ENCODE peak calls at places on chromosomes 1 and 21, in four cellular contexts. R, A, Z and T are unnamed samples.
A peak's percentile ranks its signal among the peaks of the same experiment; 100 is the strongest.

GRCh38 chr1:215156232-215156631 is 73.7 kb downstream of the KCNK2 start:
- DNase-seq in R (peak; percentile 11), A (peak; percentile 1), Z (no peak), T (no peak)

GRCh38 chr21:39663066-39663465 is 50.3 kb downstream of the B3GALT5 start:
- DNase-seq in R (no peak), A (no peak), Z (no peak), T (no peak)

GRCh38 chr1:225747566-225747965 is 30.1 kb upstream of the SRP9 start:
- DNase-seq in R (peak; percentile 25), A (no peak), Z (no peak), T (no peak)

GRCh38 chr1:54516249-54516920 is 31.6 kb upstream of the ACOT11 start:
- DNase-seq in R (no peak), A (no peak), Z (no peak), T (no peak)

GRCh38 chr21:20783611-20784010 is 214.6 kb upstream of the NCAM2 start:
- DNase-seq in R (no peak), A (no peak), Z (no peak), T (no peak)

GRCh38 chr1:32967863-32968571 is 3.4 kb upstream of the RNF19B start:
- DNase-seq in R (no peak), A (no peak), Z (no peak), T (no peak)

GRCh38 chr1:22262583-22262982 is 119.7 kb upstream of the WNT4 start:
- DNase-seq in R (peak; percentile 50), A (no peak), Z (peak; percentile 9), T (no peak)

GRCh38 chr1:245074232-245074747 is 80.5 kb upstream of the KIF26B start:
- DNase-seq in R (peak; percentile 30), A (no peak), Z (no peak), T (no peak)

GRCh38 chr1:110582378-110582777 is 23.8 kb downstream of the KCNA2 start:
- DNase-seq in R (no peak), A (no peak), Z (no peak), T (no peak)

GRCh38 chr1:118928739-118929554 is 59.2 kb downstream of the TBX15 start:
- DNase-seq in R (peak; percentile 53), A (peak; percentile 72), Z (peak; percentile 29), T (no peak)

GRCh38 chr1:47572731-47573505 is 135.1 kb downstream of the FOXD2 start:
- DNase-seq in R (no peak), A (peak; percentile 53), Z (no peak), T (no peak)

GRCh38 chr1:223393275-223394214 is at the start of gene CCDC185:
- DNase-seq in R (no peak), A (no peak), Z (no peak), T (no peak)

GRCh38 chr1:73803380-73803779 is 394.6 kb downstream of the LRRIQ3 start:
- DNase-seq in R (peak; percentile 12), A (no peak), Z (no peak), T (no peak)

GRCh38 chr1:21655259-21655658 is 13.9 kb downstream of the RAP1GAP start:
- DNase-seq in R (no peak), A (no peak), Z (no peak), T (no peak)

GRCh38 chr1:200535605-200536004 is 84.9 kb downstream of the KIF14 start:
- DNase-seq in R (no peak), A (no peak), Z (peak; percentile 46), T (no peak)

GRCh38 chr1:41918450-41919043 is at the start of gene HIVEP3:
- DNase-seq in R (no peak), A (peak; percentile 37), Z (peak; percentile 51), T (no peak)

GRCh38 chr1:29639741-29640427 is 403.6 kb downstream of the PTPRU start:
- DNase-seq in R (no peak), A (no peak), Z (peak; percentile 7), T (no peak)

GRCh38 chr1:107153033-107153432 is 12.2 kb downstream of the NTNG1 start:
- DNase-seq in R (no peak), A (no peak), Z (peak; percentile 63), T (peak; percentile 9)

GRCh38 chr1:115186871-115187270 is 97.6 kb upstream of the TSPAN2 start:
- DNase-seq in R (no peak), A (no peak), Z (no peak), T (no peak)

GRCh38 chr1:25616932-25617625 is 488 bp downstream of the MAN1C1 start:
- DNase-seq in R (peak; percentile 35), A (peak; percentile 39), Z (peak; percentile 33), T (peak; percentile 26)

GRCh38 chr1:111720274-111720976 is 18.8 kb downstream of the INKA2 start:
- DNase-seq in R (no peak), A (no peak), Z (no peak), T (no peak)

GRCh38 chr1:180382326-180383115 is 119.9 kb downstream of the ACBD6 start:
- DNase-seq in R (no peak), A (no peak), Z (no peak), T (no peak)

GRCh38 chr1:114181356-114181755 is 27.7 kb upstream of the SYT6 start:
- DNase-seq in R (no peak), A (no peak), Z (no peak), T (no peak)

GRCh38 chr1:240036526-240036925 is 55.2 kb upstream of the FMN2 start:
- DNase-seq in R (no peak), A (no peak), Z (no peak), T (no peak)

GRCh38 chr1:111140680-111140967 is 601 bp downstream of the CEPT1 start:
- DNase-seq in R (peak; percentile 73), A (peak; percentile 67), Z (peak; percentile 10), T (no peak)

GRCh38 chr1:110677016-110677415 is 2.3 kb upstream of the KCNA3 start:
- DNase-seq in R (no peak), A (no peak), Z (no peak), T (no peak)

GRCh38 chr1:26744075-26744958 is 43.4 kb upstream of the PIGV start:
- DNase-seq in R (peak; percentile 28), A (peak; percentile 41), Z (peak; percentile 99), T (peak; percentile 74)

GRCh38 chr1:21069549-21069948 is 107.1 kb downstream of the EIF4G3 start:
- DNase-seq in R (peak; percentile 18), A (no peak), Z (no peak), T (no peak)

GRCh38 chr1:46171872-46172271 is 3.0 kb upstream of the TSPAN1 start:
- DNase-seq in R (no peak), A (no peak), Z (no peak), T (no peak)

GRCh38 chr1:206931709-206932108 is 10.0 kb upstream of the FCMR start:
- DNase-seq in R (no peak), A (no peak), Z (no peak), T (no peak)

GRCh38 chr1:151342021-151342420 is 5.0 kb downstream of the RFX5 start:
- DNase-seq in R (no peak), A (no peak), Z (no peak), T (no peak)
- H3K27me3 ChIP-seq in R (no peaks in the 10 kb centered on the region), A (no peaks in the 10 kb centered on the region), Z (no peaks in the 10 kb centered on the region), T (no peaks in the 10 kb centered on the region)

DNA sequence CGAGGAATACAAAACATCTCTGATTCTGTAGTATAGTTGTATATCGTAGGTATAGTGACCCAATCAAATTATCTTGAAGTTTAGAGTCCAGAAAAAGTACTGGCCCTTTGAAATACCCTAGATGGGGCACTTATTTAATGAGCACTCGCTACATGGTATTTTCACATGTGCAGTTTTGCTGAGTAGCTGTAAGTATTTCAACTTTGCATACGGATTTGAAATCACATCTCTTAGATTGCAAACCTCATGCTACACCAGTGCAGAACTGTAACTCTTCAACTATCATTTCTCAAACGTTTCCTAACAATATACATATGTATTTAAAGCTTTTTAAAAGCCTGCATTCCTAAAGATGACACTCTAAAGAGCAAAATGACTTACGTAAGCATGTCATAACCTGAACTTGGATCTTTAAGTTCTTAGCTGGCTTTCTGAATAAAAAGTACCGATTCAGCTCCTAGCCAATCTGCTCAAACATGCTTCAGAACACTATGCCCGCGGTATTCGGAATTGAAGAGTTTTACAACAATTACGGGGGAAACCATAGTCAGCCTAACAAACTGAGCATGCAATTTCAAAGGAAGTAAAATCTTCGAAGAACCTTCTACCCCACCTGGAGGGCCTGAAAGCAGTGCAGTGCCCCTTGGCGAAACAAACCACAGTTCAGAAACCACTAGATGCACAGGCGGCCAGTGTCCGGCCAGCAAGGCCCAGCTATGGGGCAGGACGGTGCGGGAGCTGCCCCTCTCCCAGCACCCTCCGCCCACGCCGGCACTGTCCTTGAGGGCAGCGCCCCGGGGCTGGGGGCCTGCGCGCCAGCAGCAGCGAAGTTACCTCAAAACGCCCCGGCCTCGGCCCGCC is 878 bp downstream of the FH start:
- DNase-seq in R (peak; percentile 64), A (peak; percentile 1), Z (peak; percentile 58), T (no peak)
- TF ChIP-seq CTCF in R (no peak), A (no peak), Z (no peak), T (no peak)

GRCh38 chr1:208027861-208028260 is 116.9 kb upstream of the CD34 start:
- DNase-seq in R (no peak), A (no peak), Z (no peak), T (no peak)

GRCh38 chr1:208028526-208028925 is 117.6 kb upstream of the CD34 start:
- DNase-seq in R (no peak), A (no peak), Z (no peak), T (no peak)

GRCh38 chr1:208031316-208031931 is 120.5 kb upstream of the CD34 start:
- DNase-seq in R (no peak), A (no peak), Z (no peak), T (no peak)

GRCh38 chr1:208030320-208031091 is 119.6 kb upstream of the CD34 start:
- DNase-seq in R (no peak), A (no peak), Z (no peak), T (no peak)

GRCh38 chr1:208029381-208030319 is 118.7 kb upstream of the CD34 start:
- DNase-seq in R (no peak), A (no peak), Z (no peak), T (no peak)
- H3K36me3 ChIP-seq in R (no peaks in the 10 kb centered on the region), A (peaks cover 39% of the 10 kb centered on the region), Z (no peaks in the 10 kb centered on the region), T (no peaks in the 10 kb centered on the region)

DNA sequence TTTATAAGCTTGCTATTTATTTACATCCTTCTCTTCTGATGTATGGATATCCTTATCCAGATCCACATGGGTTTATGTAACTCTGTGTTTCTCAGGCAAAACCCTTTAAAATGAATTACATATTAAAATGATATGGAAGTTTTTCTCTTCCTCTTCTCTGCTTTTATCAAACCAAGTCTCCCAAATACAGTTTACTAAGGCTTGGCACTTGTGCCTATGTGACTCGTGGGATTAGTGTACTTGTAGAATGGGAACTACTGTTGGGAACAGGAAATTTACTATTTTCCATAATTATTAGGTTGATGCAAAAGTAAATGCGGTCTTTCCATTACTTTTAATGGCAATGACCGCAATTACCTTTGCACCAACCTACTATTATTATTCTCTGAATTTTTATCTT is 14.8 kb downstream of the SIM2 start:
- DNase-seq in R (no peak), A (no peak), Z (no peak), T (no peak)
- H3K27me3 ChIP-seq in R (peaks cover 86% of the 10 kb centered on the region), A (peaks cover 98% of the 10 kb centered on the region), Z (peaks cover 10% of the 10 kb centered on the region), T (no peaks in the 10 kb centered on the region)

GRCh38 chr1:238953448-238953847 is 432.9 kb upstream of the CHRM3 start:
- DNase-seq in R (no peak), A (no peak), Z (no peak), T (no peak)
- TF ChIP-seq CTCF in R (no peak), A (no peak), Z (peak; percentile 15), T (no peak)

GRCh38 chr1:151477066-151477465 is 17.8 kb upstream of the POGZ start:
- DNase-seq in R (no peak), A (no peak), Z (no peak), T (no peak)
- H3K36me3 ChIP-seq in R (no peaks in the 10 kb centered on the region), A (no peaks in the 10 kb centered on the region), Z (no peaks in the 10 kb centered on the region), T (no peaks in the 10 kb centered on the region)